ENCODE peak calls at places on chromosomes 16 and 17, in nine cellular contexts. K, T, E, I, Q, Y, J, W and S are unnamed samples.

GRCh38 chr17:72409405-72410002 is 288.7 kb downstream of the SOX9 start:
- DNase-seq in K (no peak), T (no peak), E (no peak), I (no peak), Q (no peak), Y (no peak), J (no peak), W (no peak), S (no peak)

GRCh38 chr16:88561485-88562369 is 8.5 kb upstream of the ZC3H18 start:
- DNase-seq in K (no peak), T (peak), E (peak), I (no peak), Q (no peak), Y (no peak), J (no peak), W (peak), S (peak)

GRCh38 chr17:66777689-66778225 is 57.2 kb upstream of the CACNG5 start:
- DNase-seq in K (no peak), T (no peak), E (peak), I (no peak), Q (no peak), Y (no peak), J (no peak), W (no peak), S (peak)

GRCh38 chr17:4440690-4441686 is 7.2 kb downstream of the SPNS3 start:
- DNase-seq in K (no peak), T (no peak), E (peak), I (no peak), Q (no peak), Y (no peak), J (no peak), W (no peak), S (peak)

GRCh38 chr17:7239091-7240027 is at the start of gene PHF23:
- DNase-seq in K (peak), T (peak), E (peak), I (peak), Q (peak), Y (peak), J (peak), W (peak), S (peak)

GRCh38 chr16:85735225-85735722 is 15.6 kb downstream of the C16orf74 start:
- DNase-seq in K (no peak), T (peak), E (no peak), I (no peak), Q (no peak), Y (no peak), J (no peak), W (peak), S (no peak)

GRCh38 chr16:72198021-72198420 is 26.1 kb upstream of the PMFBP1 start:
- DNase-seq in K (no peak), T (no peak), E (peak), I (peak), Q (peak), Y (no peak), J (no peak), W (no peak), S (peak)

GRCh38 chr17:80822700-80823410 is 168.8 kb upstream of the CHMP6 start:
- DNase-seq in K (no peak), T (no peak), E (no peak), I (no peak), Q (no peak), Y (no peak), J (no peak), W (no peak), S (no peak)

GRCh38 chr17:81331527-81332043 is 36.5 kb upstream of the SLC38A10 start:
- DNase-seq in K (no peak), T (no peak), E (no peak), I (no peak), Q (no peak), Y (no peak), J (no peak), W (no peak), S (no peak)

GRCh38 chr17:8122923-8123694 is 797 bp downstream of the HES7 start:
- DNase-seq in K (no peak), T (peak), E (no peak), I (no peak), Q (no peak), Y (no peak), J (no peak), W (peak), S (no peak)